ENCODE peak calls at places on chromosomes 1 and 21, in seven cellular contexts. G is erythroblast, M is A549, J is A172, X is NCI-H1092 treated with DMSO at 0.1 percent for 48 hours, Z is T47D, F is lower leg skin. H is an unnamed sample.

GRCh38 chr21:15422761-15423160 is 307.0 kb upstream of the USP25 start:
- DNase-seq in G (no peak), M (no peak), J (peak; percentile 65), X (no peak), Z (no peak), F (no peak), H (no peak)

GRCh38 chr1:41325801-41326200 is 35.4 kb upstream of the FOXO6 start:
- DNase-seq in G (no peak), M (no peak), J (peak; percentile 73), X (no peak), Z (no peak), F (no peak), H (no peak)

GRCh38 chr1:2596530-2597333 is 10.2 kb downstream of the PRXL2B start:
- DNase-seq in G (no peak), M (no peak), J (no peak), X (peak; percentile 2), Z (no peak), F (no peak), H (no peak)

GRCh38 chr1:235893840-235894239 is 27.1 kb upstream of the LYST start:
- DNase-seq in G (no peak), M (no peak), J (no peak), X (no peak), Z (no peak), F (no peak), H (peak; percentile 37)

GRCh38 chr1:97247196-97247595 is 525.6 kb downstream of the PTBP2 start:
- DNase-seq in G (no peak), M (no peak), J (no peak), X (no peak), Z (no peak), F (no peak), H (no peak)

GRCh38 chr1:162612606-162613400 is 19.5 kb upstream of the DDR2 start:
- DNase-seq in G (no peak), M (no peak), J (no peak), X (no peak), Z (no peak), F (peak; percentile 76), H (no peak)

GRCh38 chr1:170734412-170735175 is 70.7 kb downstream of the PRRX1 start:
- DNase-seq in G (no peak), M (no peak), J (no peak), X (no peak), Z (no peak), F (no peak), H (no peak)

GRCh38 chr1:149936076-149936991 is at the start of gene MTMR11:
- DNase-seq in G (peak; percentile 56), M (peak; percentile 55), J (peak; percentile 60), X (no peak), Z (peak; percentile 68), F (peak; percentile 46), H (peak; percentile 63)

GRCh38 chr1:246576709-246577032 is 10.4 kb downstream of the CNST start:
- DNase-seq in G (no peak), M (no peak), J (no peak), X (no peak), Z (no peak), F (no peak), H (no peak)

GRCh38 chr21:43792406-43792805 is 3.0 kb downstream of the RRP1 start:
- DNase-seq in G (no peak), M (no peak), J (no peak), X (no peak), Z (no peak), F (no peak), H (no peak)

GRCh38 chr1:172466795-172467407 is 23.0 kb upstream of the PIGC start:
- DNase-seq in G (no peak), M (peak; percentile 45), J (peak; percentile 51), X (no peak), Z (no peak), F (no peak), H (no peak)

GRCh38 chr1:3907031-3907534 is 7.0 kb upstream of the C1orf174 start:
- DNase-seq in G (peak; percentile 43), M (peak; percentile 53), J (no peak), X (no peak), Z (peak; percentile 38), F (no peak), H (no peak)

GRCh38 chr21:38315155-38315554 is 58.4 kb downstream of the KCNJ15 start:
- DNase-seq in G (no peak), M (no peak), J (no peak), X (no peak), Z (no peak), F (no peak), H (no peak)

GRCh38 chr21:33561373-33561772 is 18.5 kb downstream of the SON start:
- DNase-seq in G (no peak), M (no peak), J (no peak), X (no peak), Z (no peak), F (no peak), H (no peak)

GRCh38 chr1:167697667-167698141 is 24.1 kb upstream of the MPZL1 start:
- DNase-seq in G (no peak), M (no peak), J (no peak), X (no peak), Z (no peak), F (peak; percentile 67), H (no peak)

GRCh38 chr1:31183927-31184554 is 55.6 kb downstream of the NKAIN1 start:
- DNase-seq in G (peak; percentile 40), M (peak; percentile 40), J (no peak), X (peak; percentile 55), Z (peak; percentile 44), F (no peak), H (peak; percentile 30)

GRCh38 chr1:19635646-19636045 is 8.5 kb upstream of the NBL1 start:
- DNase-seq in G (no peak), M (no peak), J (peak; percentile 23), X (no peak), Z (no peak), F (no peak), H (no peak)

GRCh38 chr1:183149273-183149672 is 36.8 kb upstream of the LAMC2 start:
- DNase-seq in G (no peak), M (no peak), J (no peak), X (no peak), Z (no peak), F (no peak), H (no peak)

GRCh38 chr1:180594723-180595122 is 36.0 kb downstream of the OVAAL start:
- DNase-seq in G (no peak), M (peak; percentile 31), J (peak; percentile 38), X (peak; percentile 54), Z (no peak), F (no peak), H (no peak)

GRCh38 chr1:40976952-40977690 is 2.4 kb upstream of the CTPS1 start:
- DNase-seq in G (no peak), M (peak; percentile 95), J (peak; percentile 85), X (no peak), Z (peak; percentile 53), F (no peak), H (no peak)

GRCh38 chr1:198620198-198620597 is 18.6 kb upstream of the PTPRC start:
- DNase-seq in G (no peak), M (no peak), J (no peak), X (no peak), Z (no peak), F (no peak), H (no peak)

GRCh38 chr1:162724583-162725120 is 65.8 kb upstream of the HSD17B7 start:
- DNase-seq in G (no peak), M (no peak), J (no peak), X (no peak), Z (no peak), F (no peak), H (no peak)

GRCh38 chr1:201933840-201934430 is 12.4 kb downstream of the LMOD1 start:
- DNase-seq in G (no peak), M (no peak), J (peak; percentile 35), X (no peak), Z (peak; percentile 53), F (no peak), H (no peak)

GRCh38 chr1:33273961-33274371 is 17.7 kb downstream of the ZNF362 start:
- DNase-seq in G (no peak), M (no peak), J (no peak), X (no peak), Z (no peak), F (no peak), H (no peak)

GRCh38 chr1:214377886-214378285 is 96.9 kb downstream of the SMYD2 start:
- DNase-seq in G (no peak), M (no peak), J (peak; percentile 86), X (no peak), Z (peak; percentile 96), F (no peak), H (no peak)

GRCh38 chr1:181128592-181129497 is 40.3 kb downstream of the IER5 start:
- DNase-seq in G (no peak), M (no peak), J (no peak), X (peak; percentile 49), Z (no peak), F (no peak), H (peak; percentile 58)

GRCh38 chr1:164033782-164034181 is 525.2 kb upstream of the PBX1 start:
- DNase-seq in G (no peak), M (no peak), J (no peak), X (no peak), Z (no peak), F (no peak), H (no peak)

H was measured in transverse colon.